ENCODE peak calls at places on chromosomes 7 and 10, in five cellular contexts. D, G, Y, B and T are unnamed samples.
A peak's percentile ranks its signal among the peaks of the same experiment; 100 is the strongest.

GRCh38 chr7:99409192-99409572 is 413 bp downstream of the BUD31 start:
- DNase-seq in D (no peak), G (no peak), Y (no peak), B (peak; percentile 55), T (no peak)

GRCh38 chr10:14460447-14460846 is 129.7 kb upstream of the FRMD4A start:
- DNase-seq in D (no peak), G (no peak), Y (no peak), B (no peak), T (no peak)

GRCh38 chr7:93923946-93924345 is 2.4 kb downstream of the GNG11 start:
- DNase-seq in D (no peak), G (no peak), Y (no peak), B (no peak), T (no peak)

GRCh38 chr10:124252097-124252715 is 158.8 kb upstream of the CHST15 start:
- DNase-seq in D (no peak), G (no peak), Y (no peak), B (no peak), T (no peak)

GRCh38 chr10:70655316-70655715 is 17.0 kb upstream of the ADAMTS14 start:
- DNase-seq in D (no peak), G (no peak), Y (no peak), B (no peak), T (no peak)

GRCh38 chr10:341081-341740 is 206.0 kb downstream of the ZMYND11 start:
- DNase-seq in D (no peak), G (no peak), Y (no peak), B (no peak), T (no peak)

GRCh38 chr7:44631458-44632115 is 25.2 kb downstream of the OGDH start:
- DNase-seq in D (no peak), G (no peak), Y (no peak), B (no peak), T (no peak)

GRCh38 chr7:5773661-5774086 is 7.8 kb downstream of the RNF216 start:
- DNase-seq in D (no peak), G (peak; percentile 63), Y (no peak), B (no peak), T (no peak)

GRCh38 chr7:24653316-24654085 is 80.2 kb downstream of the PALS2 start:
- DNase-seq in D (no peak), G (no peak), Y (no peak), B (no peak), T (no peak)

GRCh38 chr7:142875456-142875855 is 10.1 kb downstream of the TRPV6 start:
- DNase-seq in D (no peak), G (no peak), Y (no peak), B (no peak), T (no peak)

GRCh38 chr7:81744389-81744788 is 25.5 kb downstream of the HGF start:
- DNase-seq in D (no peak), G (no peak), Y (no peak), B (no peak), T (no peak)

GRCh38 chr7:95479992-95480624 is 5.6 kb upstream of the ASB4 start:
- DNase-seq in D (no peak), G (no peak), Y (no peak), B (no peak), T (no peak)

GRCh38 chr7:95481768-95482167 is 4.0 kb upstream of the ASB4 start:
- DNase-seq in D (no peak), G (no peak), Y (no peak), B (no peak), T (no peak)

GRCh38 chr7:95476072-95476845 is 9.5 kb upstream of the ASB4 start:
- DNase-seq in D (no peak), G (no peak), Y (no peak), B (no peak), T (peak; percentile 10)

GRCh38 chr7:95476904-95477594 is 8.7 kb upstream of the ASB4 start:
- DNase-seq in D (no peak), G (peak; percentile 73), Y (peak; percentile 28), B (peak; percentile 75), T (peak; percentile 86)

DNA sequence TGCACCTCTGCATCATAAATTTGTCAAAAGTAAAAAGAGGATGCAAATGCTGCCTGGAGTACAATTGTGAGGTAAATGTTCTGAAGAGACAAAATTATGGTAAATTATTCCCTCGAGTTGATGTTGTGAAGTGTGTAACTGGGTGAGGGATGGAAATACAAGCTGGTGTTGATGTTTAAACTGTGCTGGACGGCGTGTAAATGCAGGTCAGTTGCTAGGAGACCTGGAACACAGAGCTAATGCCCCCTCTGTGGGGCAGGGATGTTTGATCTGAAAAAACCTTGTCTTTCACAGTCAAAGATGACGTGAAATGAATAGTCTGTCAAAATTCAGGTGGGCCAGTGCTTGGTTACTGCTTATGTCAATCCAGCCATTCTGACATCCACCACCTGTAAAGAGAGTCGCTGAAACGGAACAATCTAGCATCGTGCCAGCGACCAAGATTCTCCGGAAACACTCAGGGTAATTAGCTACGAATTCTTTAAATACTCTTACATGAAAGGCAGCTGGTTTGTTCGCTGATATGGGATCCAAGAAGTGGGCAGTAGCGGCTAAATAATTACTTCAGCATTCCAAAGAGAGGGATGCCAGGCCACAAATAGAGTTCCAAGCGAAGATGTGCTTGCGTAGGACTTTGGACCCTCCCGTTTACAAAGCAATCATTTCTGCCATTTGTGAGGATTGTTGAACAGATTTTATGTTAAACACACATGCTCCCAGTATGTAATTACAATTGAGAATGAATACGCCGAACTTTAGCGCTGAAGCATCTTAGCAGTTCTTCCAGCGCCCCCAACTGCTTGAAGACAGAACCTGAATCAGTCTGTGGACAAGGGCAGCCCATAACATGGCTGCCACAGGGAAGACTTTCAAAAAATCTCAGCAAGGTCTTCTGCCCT is 7.4 kb upstream of the ASB4 start:
- DNase-seq in D (no peak), G (peak; percentile 77), Y (no peak), B (peak; percentile 17), T (peak; percentile 71)
- TF ChIP-seq CREB1 in D (no peak), G (peak; percentile 23), Y (no peak), B (no peak), T (no peak)

GRCh38 chr7:27200761-27201230 is 905 bp upstream of the HOXA13 start:
- DNase-seq in D (no peak), G (no peak), Y (no peak), B (no peak), T (no peak)
- H2AFZ ChIP-seq in D (no peak overlapping the region), G (no peak overlapping the region), Y (no peak overlapping the region), B (no peak overlapping the region), T (no peak overlapping the region)

GRCh38 chr10:110903280-110904278 is 15.4 kb downstream of the BBIP1 start:
- DNase-seq in D (no peak), G (no peak), Y (no peak), B (no peak), T (no peak)
- TF ChIP-seq CREB1 in D (no peak), G (no peak), Y (no peak), B (no peak), T (no peak)

GRCh38 chr10:8044908-8045727 is 9.4 kb upstream of the GATA3 start:
- DNase-seq in D (peak; percentile 76), G (no peak), Y (no peak), B (peak; percentile 28), T (peak; percentile 82)
- H2AFZ ChIP-seq in D (no peak overlapping the region), G (no peak overlapping the region), Y (no peak overlapping the region), B (no peak overlapping the region), T (peak overlapping the region; percentile 74)

GRCh38 chr7:9082203-9082602 is 648.8 kb downstream of the NXPH1 start:
- DNase-seq in D (no peak), G (no peak), Y (no peak), B (no peak), T (peak; percentile 41)

GRCh38 chr7:9083837-9084236 is 650.4 kb downstream of the NXPH1 start:
- DNase-seq in D (no peak), G (no peak), Y (no peak), B (no peak), T (no peak)
- TF ChIP-seq CREB1 in D (no peak), G (no peak), Y (no peak), B (no peak), T (no peak)

GRCh38 chr7:131298608-131298992 is 29.1 kb upstream of the MKLN1 start:
- DNase-seq in D (no peak), G (no peak), Y (no peak), B (no peak), T (no peak)
- H2AFZ ChIP-seq in D (no peak overlapping the region), G (no peak overlapping the region), Y (no peak overlapping the region), B (peak overlapping the region; percentile 87), T (peak overlapping the region; percentile 8)